ENCODE peak calls at places on chromosomes 1 and 21, in six cellular contexts. One of them, this sample, is unnamed.

GRCh38 chr1:225596152-225596551 is 56.8 kb downstream of the ENAH start:
- DNase-seq in HepG2: no peak
- DNase-seq in WTC11: no peak
- DNase-seq in GM23338: no peak
- DNase-seq in GM12878: no peak
- DNase-seq in H1: no peak
- DNase-seq in this sample: no peak

GRCh38 chr21:46394819-46395152 is 63.9 kb upstream of the DIP2A start:
- DNase-seq in GM12878: no peak
- DNase-seq in H1: no peak
- DNase-seq in HepG2: no peak
- DNase-seq in GM23338: no peak
- DNase-seq in WTC11: no peak
- DNase-seq in this sample: no peak

GRCh38 chr1:1204425-1204920 is 1.9 kb downstream of the TNFRSF18 start:
- DNase-seq in H1: no peak
- DNase-seq in GM23338: no peak
- DNase-seq in WTC11: no peak
- DNase-seq in HepG2: no peak
- DNase-seq in GM12878: no peak
- DNase-seq in this sample: no peak

GRCh38 chr1:147892731-147893214 is 9.8 kb upstream of the GJA8 start:
- DNase-seq in HepG2: peak
- DNase-seq in GM23338: peak
- DNase-seq in GM12878: no peak
- DNase-seq in H1: no peak
- DNase-seq in WTC11: peak
- DNase-seq in this sample: peak

GRCh38 chr1:154996966-154997701 is 3.7 kb downstream of the LENEP start:
- DNase-seq in H1: no peak
- DNase-seq in GM12878: no peak
- DNase-seq in HepG2: no peak
- DNase-seq in GM23338: no peak
- DNase-seq in WTC11: no peak
- DNase-seq in this sample: no peak

GRCh38 chr1:235972316-235973090 is 92.4 kb downstream of the NID1 start:
- DNase-seq in GM12878: no peak
- DNase-seq in GM23338: no peak
- DNase-seq in H1: no peak
- DNase-seq in HepG2: no peak
- DNase-seq in WTC11: no peak
- DNase-seq in this sample: no peak

GRCh38 chr1:229205854-229206253 is 65.1 kb upstream of the RAB4A start:
- DNase-seq in H1: no peak
- DNase-seq in GM23338: no peak
- DNase-seq in GM12878: no peak
- DNase-seq in HepG2: no peak
- DNase-seq in WTC11: no peak
- DNase-seq in this sample: no peak

GRCh38 chr1:157382351-157382750 is 170.0 kb downstream of the FCRL5 start:
- DNase-seq in GM23338: no peak
- DNase-seq in WTC11: no peak
- DNase-seq in GM12878: no peak
- DNase-seq in H1: no peak
- DNase-seq in HepG2: no peak
- DNase-seq in this sample: no peak

GRCh38 chr1:68103006-68103545 is 52.6 kb upstream of the DIRAS3 start:
- DNase-seq in H1: no peak
- DNase-seq in GM12878: no peak
- DNase-seq in HepG2: no peak
- DNase-seq in WTC11: no peak
- DNase-seq in GM23338: no peak
- DNase-seq in this sample: no peak

GRCh38 chr1:85344256-85344694 is 67.8 kb upstream of the BCL10 start:
- DNase-seq in WTC11: peak
- DNase-seq in GM23338: peak
- DNase-seq in H1: peak
- DNase-seq in GM12878: no peak
- DNase-seq in HepG2: peak
- DNase-seq in this sample: peak

GRCh38 chr1:193183019-193183643 is 3.3 kb downstream of the B3GALT2 start:
- DNase-seq in H1: no peak
- DNase-seq in GM23338: peak
- DNase-seq in WTC11: no peak
- DNase-seq in GM12878: no peak
- DNase-seq in HepG2: peak
- DNase-seq in this sample: peak

GRCh38 chr21:22561946-22562345 is 1563.7 kb downstream of the NCAM2 start:
- DNase-seq in GM23338: no peak
- DNase-seq in GM12878: no peak
- DNase-seq in HepG2: no peak
- DNase-seq in H1: no peak
- DNase-seq in WTC11: no peak
- DNase-seq in this sample: no peak

GRCh38 chr1:225962440-225962975 is 21.5 kb upstream of the LEFTY2 start:
- DNase-seq in H1: no peak
- DNase-seq in GM23338: peak
- DNase-seq in WTC11: peak
- DNase-seq in HepG2: peak
- DNase-seq in GM12878: no peak
- DNase-seq in this sample: peak

GRCh38 chr21:42028754-42029385 is 18.7 kb upstream of the ZBTB21 start:
- DNase-seq in HepG2: no peak
- DNase-seq in GM23338: no peak
- DNase-seq in WTC11: no peak
- DNase-seq in GM12878: no peak
- DNase-seq in H1: no peak
- DNase-seq in this sample: no peak

GRCh38 chr1:89609339-89609725 is 23.6 kb upstream of the LRRC8C start:
- DNase-seq in GM12878: no peak
- DNase-seq in H1: no peak
- DNase-seq in HepG2: no peak
- DNase-seq in WTC11: no peak
- DNase-seq in GM23338: no peak
- DNase-seq in this sample: no peak

GRCh38 chr1:7000720-7001119 is 215.5 kb downstream of the CAMTA1 start:
- DNase-seq in GM12878: peak
- DNase-seq in H1: no peak
- DNase-seq in GM23338: no peak
- DNase-seq in WTC11: no peak
- DNase-seq in HepG2: no peak
- DNase-seq in this sample: no peak

GRCh38 chr1:12617511-12617900 is 504 bp downstream of the DHRS3 start:
- DNase-seq in WTC11: no peak
- DNase-seq in GM12878: no peak
- DNase-seq in GM23338: peak
- DNase-seq in HepG2: peak
- DNase-seq in H1: no peak
- DNase-seq in this sample: peak
- TF ChIP-seq CREB1 in WTC11: no peak
- TF ChIP-seq CREB1 in GM12878: no peak
- TF ChIP-seq CREB1 in GM23338: no peak
- TF ChIP-seq CREB1 in HepG2: no peak
- TF ChIP-seq CREB1 in H1: no peak
- TF ChIP-seq CREB1 in this sample: no peak

GRCh38 chr1:116537439-116537838 is 33.4 kb downstream of the CD58 start:
- DNase-seq in GM23338: no peak
- DNase-seq in H1: no peak
- DNase-seq in HepG2: no peak
- DNase-seq in WTC11: no peak
- DNase-seq in GM12878: no peak
- DNase-seq in this sample: peak
- TF ChIP-seq CREB1 in GM23338: no peak
- TF ChIP-seq CREB1 in H1: no peak
- TF ChIP-seq CREB1 in HepG2: no peak
- TF ChIP-seq CREB1 in WTC11: no peak
- TF ChIP-seq CREB1 in GM12878: no peak
- TF ChIP-seq CREB1 in this sample: no peak

GRCh38 chr1:221829327-221830011 is 87.6 kb upstream of the DUSP10 start:
- DNase-seq in GM23338: no peak
- DNase-seq in WTC11: no peak
- DNase-seq in H1: no peak
- DNase-seq in GM12878: no peak
- DNase-seq in HepG2: no peak
- DNase-seq in this sample: no peak
- TF ChIP-seq CREB1 in GM23338: no peak
- TF ChIP-seq CREB1 in WTC11: no peak
- TF ChIP-seq CREB1 in H1: no peak
- TF ChIP-seq CREB1 in GM12878: no peak
- TF ChIP-seq CREB1 in HepG2: no peak
- TF ChIP-seq CREB1 in this sample: no peak

DNA sequence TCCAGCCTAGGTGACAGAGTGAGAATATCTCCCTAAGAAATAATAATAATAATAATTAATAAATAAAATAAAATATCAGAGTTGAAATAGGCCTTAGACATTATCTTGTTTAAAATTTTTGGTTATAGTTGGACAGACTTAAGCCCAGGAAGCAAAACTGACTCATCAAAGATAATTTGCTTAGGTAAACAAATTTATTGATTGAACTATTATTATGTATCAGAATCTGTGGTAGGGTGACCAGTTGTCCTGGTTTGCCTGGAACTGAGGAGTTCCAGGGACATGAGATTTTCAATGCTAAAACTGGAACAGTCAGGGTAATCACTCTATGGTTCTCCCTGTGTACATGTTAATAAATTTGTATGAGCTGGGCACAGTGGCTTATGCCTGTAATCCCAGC is 47.8 kb upstream of the RNF11 start:
- DNase-seq in GM23338: no peak
- DNase-seq in HepG2: no peak
- DNase-seq in H1: no peak
- DNase-seq in GM12878: no peak
- DNase-seq in WTC11: no peak
- DNase-seq in this sample: no peak
- TF ChIP-seq CREB1 in GM23338: no peak
- TF ChIP-seq CREB1 in HepG2: no peak
- TF ChIP-seq CREB1 in H1: no peak
- TF ChIP-seq CREB1 in GM12878: no peak
- TF ChIP-seq CREB1 in WTC11: no peak
- TF ChIP-seq CREB1 in this sample: no peak

GRCh38 chr1:162696286-162696862 is 64.1 kb downstream of the DDR2 start:
- DNase-seq in WTC11: peak
- DNase-seq in GM23338: peak
- DNase-seq in H1: peak
- DNase-seq in HepG2: peak
- DNase-seq in GM12878: no peak
- DNase-seq in this sample: no peak
- TF ChIP-seq CREB1 in WTC11: no peak
- TF ChIP-seq CREB1 in GM23338: no peak
- TF ChIP-seq CREB1 in H1: no peak
- TF ChIP-seq CREB1 in HepG2: no peak
- TF ChIP-seq CREB1 in GM12878: no peak
- TF ChIP-seq CREB1 in this sample: no peak

GRCh38 chr1:97091679-97092078 is 370.1 kb downstream of the PTBP2 start:
- DNase-seq in H1: no peak
- DNase-seq in HepG2: no peak
- DNase-seq in GM23338: no peak
- DNase-seq in GM12878: no peak
- DNase-seq in WTC11: no peak
- DNase-seq in this sample: no peak

GRCh38 chr1:97094257-97094972 is 372.8 kb downstream of the PTBP2 start:
- DNase-seq in H1: no peak
- DNase-seq in WTC11: no peak
- DNase-seq in HepG2: no peak
- DNase-seq in GM23338: no peak
- DNase-seq in GM12878: no peak
- DNase-seq in this sample: no peak

GRCh38 chr1:97095764-97096163 is 374.2 kb downstream of the PTBP2 start:
- DNase-seq in GM12878: no peak
- DNase-seq in GM23338: no peak
- DNase-seq in HepG2: no peak
- DNase-seq in WTC11: no peak
- DNase-seq in H1: no peak
- DNase-seq in this sample: no peak

GRCh38 chr1:97092824-97093223 is 371.2 kb downstream of the PTBP2 start:
- DNase-seq in HepG2: no peak
- DNase-seq in WTC11: no peak
- DNase-seq in GM12878: no peak
- DNase-seq in H1: no peak
- DNase-seq in GM23338: no peak
- DNase-seq in this sample: no peak

GRCh38 chr1:97093742-97094141 is 372.2 kb downstream of the PTBP2 start:
- DNase-seq in GM12878: no peak
- DNase-seq in GM23338: no peak
- DNase-seq in H1: no peak
- DNase-seq in HepG2: no peak
- DNase-seq in WTC11: no peak
- DNase-seq in this sample: no peak
- TF ChIP-seq CREB1 in GM12878: no peak
- TF ChIP-seq CREB1 in GM23338: no peak
- TF ChIP-seq CREB1 in H1: no peak
- TF ChIP-seq CREB1 in HepG2: no peak
- TF ChIP-seq CREB1 in WTC11: no peak
- TF ChIP-seq CREB1 in this sample: no peak